ENCODE peak calls at places on chromosomes 11 and 22, in five cellular contexts. L, W, M, G and D are unnamed samples. For H3K9me3, the result is how much of the 10 kb centered on the place peaks cover.

GRCh38 chr11:66886671-66887221 is 29.9 kb downstream of the LRFN4 start:
- DNase-seq in L (no peak), W (peak), M (peak), G (no peak), D (no peak)

GRCh38 chr11:18731949-18732821 is 6.2 kb upstream of the IGSF22 start:
- DNase-seq in L (peak), W (peak), M (peak), G (peak), D (peak)

GRCh38 chr11:30432177-30432576 is 109.3 kb downstream of the ARL14EP start:
- DNase-seq in L (no peak), W (no peak), M (no peak), G (no peak), D (no peak)

GRCh38 chr11:14320020-14320419 is 39.0 kb downstream of the RRAS2 start:
- DNase-seq in L (peak), W (no peak), M (no peak), G (no peak), D (no peak)

GRCh38 chr11:112635338-112635737 is 325.9 kb upstream of the NCAM1 start:
- DNase-seq in L (no peak), W (no peak), M (no peak), G (no peak), D (no peak)

GRCh38 chr11:64245797-64246623 is 733 bp downstream of the PPP1R14B start:
- DNase-seq in L (peak), W (peak), M (peak), G (peak), D (peak)

GRCh38 chr11:86983071-86983488 is 27.9 kb upstream of the FZD4 start:
- DNase-seq in L (no peak), W (peak), M (peak), G (no peak), D (no peak)

GRCh38 chr11:18383388-18384156 is 10.8 kb upstream of the LDHA start:
- DNase-seq in L (peak), W (peak), M (peak), G (peak), D (peak)

GRCh38 chr11:117855452-117855851 is 21.0 kb downstream of the FXYD6 start:
- DNase-seq in L (no peak), W (no peak), M (no peak), G (peak), D (no peak)

GRCh38 chr11:76728778-76729177 is 54.4 kb upstream of the TSKU start:
- DNase-seq in L (no peak), W (no peak), M (no peak), G (no peak), D (no peak)

GRCh38 chr11:59812220-59812619 is 1.6 kb upstream of the MRPL16 start:
- DNase-seq in L (no peak), W (no peak), M (no peak), G (no peak), D (no peak)

GRCh38 chr11:29119691-29120328 is 897.0 kb downstream of the KCNA4 start:
- DNase-seq in L (no peak), W (no peak), M (no peak), G (no peak), D (no peak)

GRCh38 chr11:74791333-74792100 is 42.9 kb downstream of the RNF169 start:
- DNase-seq in L (no peak), W (no peak), M (no peak), G (no peak), D (no peak)

GRCh38 chr11:5992604-5993251 is 5.9 kb upstream of the OR52L1 start:
- DNase-seq in L (no peak), W (no peak), M (no peak), G (no peak), D (no peak)

GRCh38 chr11:44671234-44671633 is 55.5 kb upstream of the TSPAN18 start:
- DNase-seq in L (no peak), W (no peak), M (no peak), G (no peak), D (no peak)

GRCh38 chr11:72635931-72636330 is 38.3 kb downstream of the PDE2A start:
- DNase-seq in L (no peak), W (no peak), M (no peak), G (no peak), D (no peak)

GRCh38 chr11:117410861-117411725 is 83.4 kb downstream of the CEP164 start:
- DNase-seq in L (no peak), W (no peak), M (no peak), G (no peak), D (no peak)

GRCh38 chr22:38110008-38110862 is at the start of gene BAIAP2L2:
- DNase-seq in L (no peak), W (no peak), M (no peak), G (no peak), D (peak)

GRCh38 chr22:29190915-29191314 is 14.8 kb upstream of the EMID1 start:
- DNase-seq in L (no peak), W (no peak), M (no peak), G (no peak), D (no peak)

GRCh38 chr22:41445171-41446056 is 1.2 kb downstream of the TOB2 start:
- DNase-seq in L (no peak), W (no peak), M (peak), G (peak), D (peak)

GRCh38 chr22:22823126-22823804 is 64.4 kb upstream of the IGLL5 start:
- DNase-seq in L (no peak), W (no peak), M (no peak), G (no peak), D (no peak)

GRCh38 chr22:49929553-49929979 is 11.1 kb downstream of the CRELD2 start:
- DNase-seq in L (peak), W (peak), M (no peak), G (peak), D (peak)

GRCh38 chr22:29284196-29284595 is 16.1 kb downstream of the EWSR1 start:
- DNase-seq in L (no peak), W (no peak), M (no peak), G (no peak), D (no peak)

GRCh38 chr11:117387992-117388765 is 60.5 kb downstream of the CEP164 start:
- DNase-seq in L (no peak), W (no peak), M (no peak), G (no peak), D (no peak)

GRCh38 chr11:134067486-134067885 is 1.4 kb upstream of the JAM3 start:
- DNase-seq in L (no peak), W (no peak), M (no peak), G (no peak), D (no peak)

GRCh38 chr11:125304876-125305275 is 140.3 kb downstream of the PKNOX2 start:
- DNase-seq in L (no peak), W (no peak), M (no peak), G (no peak), D (no peak)

GRCh38 chr11:110428956-110429613 is 663 bp upstream of the FDX1 start:
- DNase-seq in L (no peak), W (no peak), M (peak), G (peak), D (no peak)

GRCh38 chr11:76663912-76664440 is 6.6 kb downstream of the LRRC32 start:
- DNase-seq in L (no peak), W (no peak), M (peak), G (no peak), D (peak)

GRCh38 chr11:34509336-34509902 is 4.2 kb downstream of the ELF5 start:
- DNase-seq in L (no peak), W (no peak), M (no peak), G (no peak), D (no peak)

GRCh38 chr11:119206512-119207299 is 567 bp downstream of the CBL start:
- DNase-seq in L (peak), W (peak), M (peak), G (peak), D (peak)

GRCh38 chr11:117424781-117425180 is 97.1 kb downstream of the CEP164 start:
- DNase-seq in L (no peak), W (no peak), M (no peak), G (no peak), D (no peak)

GRCh38 chr22:27820896-27821866 is 19.6 kb upstream of the MN1 start:
- DNase-seq in L (no peak), W (no peak), M (no peak), G (peak), D (no peak)

GRCh38 chr11:71139516-71140205 is 112.7 kb downstream of the SHANK2 start:
- DNase-seq in L (no peak), W (peak), M (peak), G (peak), D (no peak)

GRCh38 chr11:118618115-118618990 is 10.9 kb downstream of the PHLDB1 start:
- DNase-seq in L (no peak), W (peak), M (peak), G (peak), D (peak)

GRCh38 chr11:116104480-116105174 is 600.4 kb upstream of the CADM1 start:
- DNase-seq in L (no peak), W (no peak), M (no peak), G (no peak), D (no peak)

GRCh38 chr11:31809857-31810778 is 1.0 kb downstream of the PAX6 start:
- DNase-seq in L (no peak), W (no peak), M (peak), G (no peak), D (no peak)

GRCh38 chr22:31730344-31730711 is 19.6 kb downstream of the PRR14L start:
- DNase-seq in L (no peak), W (no peak), M (no peak), G (no peak), D (no peak)

DNA sequence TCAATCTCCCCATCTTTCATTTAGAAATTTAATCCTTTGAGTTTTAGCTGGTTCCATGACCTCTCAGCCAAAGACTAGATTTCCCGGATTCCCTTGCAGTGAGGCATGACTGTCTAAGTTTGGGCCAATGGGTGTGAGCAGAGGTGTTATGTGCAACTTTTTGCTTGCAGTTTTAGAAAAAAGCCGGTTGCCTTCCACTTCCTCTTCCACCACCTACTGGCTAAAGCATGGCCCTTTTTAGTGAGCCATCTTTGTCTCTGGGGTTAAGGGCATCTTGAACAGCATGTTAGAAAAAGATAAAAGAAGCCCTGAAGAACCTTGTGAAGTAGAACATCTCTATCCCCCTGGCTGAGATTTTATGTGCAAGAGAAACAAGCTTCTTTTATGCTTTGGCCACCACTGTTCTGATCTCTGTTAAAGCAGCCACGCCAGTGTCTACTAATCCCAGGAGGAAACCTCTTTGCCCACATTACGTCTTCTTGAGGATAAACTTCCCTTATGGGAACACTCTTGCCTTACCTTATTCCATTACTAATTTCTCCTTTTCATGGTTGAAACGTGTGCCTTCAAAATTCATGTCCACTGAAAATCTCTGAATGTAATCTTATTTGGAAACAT is 279.9 kb downstream of the TENM4 start:
- DNase-seq in L (no peak), W (no peak), M (no peak), G (peak), D (no peak)
- TF ChIP-seq CTCF in L (no peak), W (peak), M (no peak), G (peak), D (no peak)

DNA sequence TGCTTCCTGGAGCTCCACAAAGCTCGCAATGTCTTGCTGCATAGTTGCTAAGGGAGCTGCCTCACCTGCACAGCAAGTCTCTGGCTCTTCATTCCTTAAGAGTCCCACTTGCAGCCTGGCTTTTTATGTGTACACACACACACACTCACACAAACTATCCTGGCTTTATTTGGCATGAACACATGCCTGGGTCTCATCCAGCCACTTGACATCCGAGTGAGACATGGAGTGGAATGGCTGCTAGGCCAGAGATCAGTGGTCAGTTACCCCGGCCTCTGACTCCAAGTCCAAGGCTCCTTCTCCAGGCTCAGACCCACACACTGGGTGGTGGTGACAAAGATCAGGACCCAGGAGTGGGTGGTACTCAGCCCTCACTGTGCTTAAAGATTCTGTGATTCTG is 37.9 kb upstream of the CLTCL1 start:
- DNase-seq in L (no peak), W (no peak), M (no peak), G (no peak), D (no peak)
- H3K9me3 ChIP-seq in L (under half), W (under half), M (under half), G (under half), D (under half)

DNA sequence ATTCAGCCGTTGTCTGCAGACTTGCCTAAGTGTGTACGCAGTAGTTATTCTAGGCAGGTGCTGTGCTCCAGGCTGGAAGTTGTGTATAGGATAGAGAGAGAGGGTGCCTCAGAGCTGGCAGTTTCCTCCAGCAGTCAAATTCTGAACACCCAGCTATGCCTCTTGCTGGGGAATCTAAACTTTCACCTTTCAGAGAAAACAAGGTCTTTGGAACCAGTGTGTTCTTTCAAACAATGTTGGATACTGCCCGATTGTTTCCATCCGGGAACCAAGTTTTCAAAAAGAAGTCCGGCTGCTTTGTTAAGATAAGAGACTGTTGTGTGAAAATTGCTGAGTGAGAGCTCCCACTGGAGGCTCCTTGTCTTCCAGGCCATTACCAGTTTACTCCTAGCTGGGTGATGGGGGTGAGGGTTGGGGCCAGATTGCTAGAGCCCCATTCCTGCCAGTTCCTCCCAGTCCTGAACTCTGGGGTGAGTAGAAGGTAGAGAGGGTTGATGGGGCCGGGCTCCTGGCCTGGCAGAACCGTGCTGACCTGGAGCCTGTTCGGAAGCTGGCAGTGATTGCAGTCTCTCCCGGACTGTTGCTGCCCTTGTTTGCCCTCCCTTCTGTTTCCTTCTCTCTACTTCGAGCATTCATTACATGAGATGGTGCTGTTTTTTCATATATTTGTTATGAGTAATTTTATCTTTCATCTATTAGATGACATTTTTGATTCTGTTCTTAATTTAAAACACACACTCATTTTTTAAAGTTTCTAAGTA is 150.2 kb downstream of the TEAD1 start:
- DNase-seq in L (no peak), W (no peak), M (no peak), G (peak), D (no peak)
- H3K27ac ChIP-seq in L (no peak), W (peak), M (no peak), G (peak), D (no peak)

DNA sequence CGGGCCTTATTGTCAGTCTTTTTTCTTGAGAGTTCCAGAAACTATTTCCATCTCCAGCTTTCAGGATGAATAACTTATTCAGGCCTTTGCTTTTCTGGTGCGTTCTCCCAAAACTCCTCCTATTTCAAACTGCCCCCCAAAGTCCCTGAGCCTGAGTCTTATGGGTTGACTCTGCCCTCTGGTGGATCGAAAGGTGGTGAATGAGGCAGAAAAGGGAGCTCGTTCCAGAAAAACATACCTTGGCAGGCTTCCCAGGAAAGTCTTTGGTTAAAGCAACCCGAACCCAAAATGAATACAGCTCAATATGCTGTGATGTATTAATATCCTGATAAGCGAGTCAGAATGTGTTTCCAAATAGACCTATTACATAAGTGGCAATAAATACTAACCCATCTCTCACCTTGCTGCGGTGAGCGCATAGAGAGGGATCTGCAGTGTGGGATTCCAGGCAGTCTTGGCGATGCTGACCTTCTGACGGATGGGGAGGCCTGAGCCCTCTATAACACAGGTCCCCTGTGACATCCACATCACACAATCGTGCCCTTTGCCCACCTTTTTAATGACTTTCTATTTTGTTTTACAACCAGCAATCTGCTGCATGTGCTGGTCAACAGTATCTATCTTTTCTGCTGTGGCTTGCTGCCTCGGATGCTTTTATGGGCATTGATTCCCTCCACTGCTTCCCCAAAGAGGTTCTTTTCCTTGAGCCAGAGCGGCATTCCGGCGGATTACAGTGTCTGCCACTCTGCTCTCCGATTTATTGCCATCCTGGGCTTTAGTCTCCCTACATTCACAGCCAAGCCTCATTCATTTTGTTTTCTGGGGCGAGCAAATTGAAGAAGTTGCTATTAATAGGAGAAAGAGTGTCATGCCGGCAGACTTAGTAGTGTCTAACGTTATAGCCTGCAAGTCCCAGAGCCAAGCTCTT is 756.8 kb downstream of the NTM start:
- DNase-seq in L (no peak), W (no peak), M (peak), G (peak), D (no peak)
- TF ChIP-seq CTCF in L (peak), W (peak), M (no peak), G (peak), D (no peak)

GRCh38 chr22:47605886-47606285 is 843.4 kb downstream of the TBC1D22A start:
- DNase-seq in L (no peak), W (no peak), M (no peak), G (peak), D (peak)
- H3K9me3 ChIP-seq in L (under half), W (under half), M (under half), G (under half), D (under half)

DNA sequence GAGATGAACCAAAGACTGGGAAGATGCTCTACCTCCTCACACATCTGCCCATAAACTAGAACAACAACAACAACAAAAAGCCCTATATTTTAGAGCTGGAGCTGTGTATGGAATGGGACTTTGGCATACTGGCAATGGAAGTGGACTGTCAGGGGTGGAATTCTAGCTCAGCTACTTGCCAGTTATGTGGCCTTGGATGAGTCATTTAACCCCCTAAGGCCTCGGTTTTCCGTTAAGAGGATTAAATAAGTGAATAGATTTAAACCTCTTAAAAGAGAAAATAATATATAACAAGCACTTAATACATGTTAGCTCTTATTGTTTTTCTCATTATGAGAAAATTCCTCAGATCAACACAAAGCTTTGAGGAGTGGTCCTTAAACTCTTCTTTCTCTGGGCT is 195.0 kb downstream of the KIF18A start:
- DNase-seq in L (no peak), W (no peak), M (no peak), G (no peak), D (no peak)
- H3K27ac ChIP-seq in L (no peak), W (no peak), M (no peak), G (no peak), D (no peak)

DNA sequence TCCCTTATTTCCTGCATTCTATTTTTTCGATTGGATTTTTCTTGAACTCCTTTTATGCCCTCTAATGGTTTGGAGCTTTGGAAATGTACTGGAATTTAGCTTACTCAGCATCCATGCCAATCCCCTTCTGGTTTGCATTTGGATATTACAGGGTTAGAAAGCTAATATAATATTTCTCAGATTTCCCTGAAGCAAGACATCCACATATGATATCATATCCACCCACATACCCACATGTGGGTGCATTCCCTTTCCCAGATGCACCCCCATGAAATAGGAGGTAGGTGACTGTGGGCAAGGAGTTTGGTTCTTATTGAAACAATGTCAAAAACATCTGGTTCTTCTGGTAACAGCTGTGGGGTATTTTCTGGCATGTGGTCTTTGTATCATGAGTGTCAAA is 32.8 kb upstream of the DDX10 start:
- DNase-seq in L (no peak), W (no peak), M (no peak), G (no peak), D (no peak)
- TF ChIP-seq CTCF in L (no peak), W (no peak), M (no peak), G (no peak), D (no peak)

GRCh38 chr22:33561149-33561807 is 359.0 kb downstream of the LARGE1 start:
- DNase-seq in L (no peak), W (no peak), M (no peak), G (no peak), D (no peak)
- H3K9me3 ChIP-seq in L (under half), W (under half), M (under half), G (under half), D (under half)